ENCODE peak calls at places on chromosomes 11 and 22, in seven cellular contexts. J, V, N, Z, W, A and S are unnamed samples.

GRCh38 chr11:125345706-125346561 is 150.1 kb downstream of the FEZ1 start:
- DNase-seq in N (peak), Z (peak), A (peak), J (peak), V (no peak), W (peak), S (peak)

GRCh38 chr22:49576241-49577141 is 251.2 kb downstream of the BRD1 start:
- DNase-seq in W (no peak), J (no peak), N (no peak), V (no peak), A (no peak), Z (no peak), S (no peak)

GRCh38 chr11:108703916-108704315 is 39.0 kb downstream of the DDX10 start:
- DNase-seq in W (no peak), V (no peak), J (no peak), N (no peak), A (no peak), Z (no peak), S (no peak)

GRCh38 chr11:78332174-78332866 is 85.3 kb downstream of the GAB2 start:
- DNase-seq in A (no peak), N (no peak), J (no peak), V (no peak), W (no peak), Z (no peak), S (no peak)

GRCh38 chr22:36549033-36549432 is 20.1 kb upstream of the EIF3D start:
- DNase-seq in N (no peak), A (no peak), J (no peak), Z (no peak), W (no peak), V (no peak), S (no peak)

GRCh38 chr11:64089493-64089892 is 53.8 kb downstream of the FLRT1 start:
- DNase-seq in W (no peak), N (no peak), J (no peak), A (no peak), Z (no peak), V (no peak), S (no peak)

GRCh38 chr22:17638182-17638431 is 450 bp upstream of the BCL2L13 start:
- DNase-seq in Z (no peak), N (no peak), V (no peak), W (no peak), J (no peak), A (no peak), S (no peak)

GRCh38 chr11:74443071-74443864 is 24.1 kb downstream of the KCNE3 start:
- DNase-seq in N (no peak), J (no peak), Z (no peak), A (no peak), V (no peak), W (peak), S (no peak)

GRCh38 chr11:19769820-19770219 is 57.2 kb downstream of the NAV2 start:
- DNase-seq in Z (no peak), A (no peak), N (no peak), J (peak), W (no peak), V (no peak), S (no peak)

GRCh38 chr11:46475041-46475925 is 83.7 kb upstream of the CHRM4 start:
- DNase-seq in Z (no peak), J (no peak), W (no peak), A (no peak), V (no peak), N (no peak), S (no peak)

GRCh38 chr11:2860636-2861035 is 24.9 kb downstream of the CDKN1C start:
- DNase-seq in V (no peak), N (no peak), A (no peak), W (no peak), Z (no peak), J (no peak), S (no peak)